ENCODE peak calls at places on chromosomes 11 and 22, in ten cellular contexts. Z, E, Y, G, T, F, D, X, K and H are unnamed samples.

GRCh38 chr22:31937328-31937727 is 7.0 kb upstream of the YWHAH start:
- DNase-seq in D (no peak), K (no peak), T (no peak), G (no peak), X (no peak), F (no peak), E (no peak), Z (no peak), Y (no peak), H (no peak)

GRCh38 chr11:113895367-113896155 is 9.0 kb upstream of the HTR3B start:
- DNase-seq in T (no peak), G (no peak), F (no peak), K (no peak), D (no peak), X (peak; percentile 12), E (no peak), Z (no peak), Y (no peak), H (no peak)

GRCh38 chr11:119106564-119107537 is at the start of gene C2CD2L:
- DNase-seq in X (peak; percentile 92), Y (peak; percentile 74), Z (peak; percentile 79), G (peak; percentile 86), E (peak; percentile 94), F (peak; percentile 36), K (peak; percentile 98), D (peak; percentile 86), T (peak; percentile 94), H (peak; percentile 90)

GRCh38 chr11:17865765-17866428 is 131.3 kb downstream of the KCNC1 start:
- DNase-seq in F (no peak), T (no peak), D (peak; percentile 30), K (no peak), Z (no peak), E (no peak), G (no peak), X (no peak), Y (no peak), H (no peak)

GRCh38 chr11:73295259-73295995 is 12.6 kb upstream of the ARHGEF17 start:
- DNase-seq in Y (peak; percentile 67), K (peak; percentile 82), G (peak; percentile 49), T (peak; percentile 81), Z (peak; percentile 85), X (peak; percentile 88), D (peak; percentile 89), E (peak; percentile 75), F (no peak), H (peak; percentile 35)

GRCh38 chr11:12547953-12548650 is 126.1 kb upstream of the TEAD1 start:
- DNase-seq in G (no peak), X (no peak), D (no peak), F (no peak), E (no peak), Z (no peak), K (no peak), T (no peak), Y (no peak), H (no peak)

GRCh38 chr22:31650391-31650790 is 11.6 kb downstream of the PISD start:
- DNase-seq in E (no peak), F (no peak), Y (no peak), D (peak; percentile 85), Z (peak; percentile 70), G (no peak), K (no peak), X (peak; percentile 74), T (no peak), H (no peak)

GRCh38 chr11:59180168-59180567 is 8.2 kb downstream of the DTX4 start:
- DNase-seq in G (no peak), E (no peak), F (no peak), X (no peak), T (no peak), D (no peak), K (no peak), Z (no peak), Y (no peak), H (no peak)

GRCh38 chr22:31106001-31106571 is 1.3 kb downstream of the SELENOM start:
- DNase-seq in X (peak; percentile 50), K (no peak), T (peak; percentile 51), F (no peak), D (peak; percentile 38), E (no peak), Y (no peak), Z (no peak), G (no peak), H (no peak)

GRCh38 chr22:42073568-42074152 is 388 bp upstream of the PHETA2 start:
- DNase-seq in X (no peak), T (no peak), F (no peak), D (no peak), Z (no peak), E (no peak), G (no peak), Y (no peak), K (no peak), H (no peak)

GRCh38 chr11:129946256-129946655 is 50.9 kb upstream of the NFRKB start:
- DNase-seq in K (no peak), X (peak; percentile 32), D (no peak), E (peak; percentile 24), T (no peak), G (no peak), Y (no peak), F (no peak), Z (no peak), H (no peak)

GRCh38 chr11:117570701-117571100 is 226.3 kb downstream of the DSCAML1 start:
- DNase-seq in X (no peak), G (no peak), K (no peak), D (no peak), E (no peak), T (no peak), F (no peak), Z (no peak), Y (no peak), H (no peak)

GRCh38 chr11:118957549-118957948 is 1.5 kb downstream of the UPK2 start:
- DNase-seq in Z (no peak), K (no peak), G (no peak), E (no peak), X (no peak), F (no peak), T (no peak), D (no peak), Y (no peak), H (no peak)

GRCh38 chr11:72069787-72070251 is 10.5 kb downstream of the NUMA1 start:
- DNase-seq in F (peak; percentile 44), G (no peak), X (peak; percentile 92), E (peak; percentile 64), Z (peak; percentile 63), D (peak; percentile 92), T (peak; percentile 87), Y (no peak), K (no peak), H (no peak)

GRCh38 chr11:128757235-128757711 is 63.4 kb downstream of the FLI1 start:
- DNase-seq in G (peak; percentile 55), Z (peak; percentile 77), K (peak; percentile 83), D (peak; percentile 34), E (peak; percentile 97), X (peak; percentile 46), Y (no peak), T (no peak), F (peak; percentile 43), H (peak; percentile 31)

GRCh38 chr22:45502215-45503070 is at the start of gene FBLN1:
- DNase-seq in D (no peak), Z (no peak), X (peak; percentile 37), E (no peak), F (no peak), K (no peak), T (peak; percentile 69), G (no peak), Y (no peak), H (no peak)

GRCh38 chr11:115921540-115921939 is 417.3 kb upstream of the CADM1 start:
- DNase-seq in T (no peak), G (no peak), F (no peak), Z (no peak), X (no peak), E (no peak), D (no peak), K (no peak), Y (no peak), H (no peak)

GRCh38 chr11:133964946-133965632 is 8.3 kb upstream of the IGSF9B start:
- DNase-seq in G (no peak), Y (no peak), F (no peak), E (no peak), K (no peak), D (peak; percentile 19), X (peak; percentile 68), T (peak; percentile 30), Z (no peak), H (no peak)

GRCh38 chr11:27723685-27724084 is 23.4 kb upstream of the BDNF start:
- DNase-seq in E (no peak), X (peak; percentile 59), T (no peak), D (no peak), Y (no peak), G (no peak), K (no peak), Z (no peak), F (no peak), H (no peak)

GRCh38 chr11:134252539-134253188 is 488 bp downstream of the THYN1 start:
- DNase-seq in D (peak; percentile 64), X (peak; percentile 61), Y (no peak), K (peak; percentile 48), Z (peak; percentile 44), F (no peak), G (no peak), E (no peak), T (no peak), H (no peak)

GRCh38 chr22:28139993-28140392 is 220.9 kb upstream of the PITPNB start:
- DNase-seq in Z (peak; percentile 83), E (no peak), X (peak; percentile 85), G (no peak), Y (no peak), T (no peak), K (no peak), F (no peak), D (peak; percentile 88), H (no peak)

GRCh38 chr22:40423882-40424640 is 53.7 kb downstream of the SGSM3 start:
- DNase-seq in E (no peak), G (no peak), D (no peak), F (no peak), X (no peak), Z (no peak), K (no peak), T (no peak), Y (no peak), H (no peak)

GRCh38 chr11:134207538-134208239 is 16.1 kb downstream of the NCAPD3 start:
- DNase-seq in X (peak; percentile 15), K (no peak), Z (no peak), E (no peak), G (peak; percentile 52), D (peak; percentile 24), T (no peak), F (no peak), Y (peak; percentile 22), H (peak; percentile 62)

GRCh38 chr11:70796601-70797000 is 398.3 kb downstream of the CTTN start:
- DNase-seq in Z (no peak), T (no peak), X (no peak), K (no peak), F (no peak), E (no peak), Y (no peak), D (no peak), G (no peak), H (no peak)

GRCh38 chr22:28674121-28674563 is 5.5 kb downstream of the TTC28 start:
- DNase-seq in D (peak; percentile 76), F (no peak), X (peak; percentile 79), Z (peak; percentile 18), K (peak; percentile 61), T (no peak), Y (no peak), G (no peak), E (peak; percentile 88), H (peak; percentile 66)

GRCh38 chr11:35373284-35373933 is 45.9 kb downstream of the SLC1A2 start:
- DNase-seq in Y (no peak), X (peak; percentile 54), Z (no peak), T (no peak), D (no peak), E (no peak), G (no peak), K (no peak), F (no peak), H (no peak)

GRCh38 chr22:22942511-22943329 is 55.1 kb downstream of the IGLL5 start:
- DNase-seq in F (peak; percentile 24), K (peak; percentile 74), E (peak; percentile 91), X (peak; percentile 33), Z (peak; percentile 59), Y (peak; percentile 62), D (peak; percentile 68), T (peak; percentile 68), G (peak; percentile 64), H (peak; percentile 60)

GRCh38 chr11:15216678-15217077 is 102.0 kb downstream of the INSC start:
- DNase-seq in E (peak; percentile 9), D (no peak), T (no peak), Z (no peak), K (peak; percentile 39), Y (no peak), F (no peak), X (peak; percentile 4), G (no peak), H (no peak)